ENCODE peak calls at places on chromosome X, in six cellular contexts. One of them, this sample, is unnamed.

GRCh38 chrX:154732421-154733071 is 18.3 kb downstream of the GAB3 start:
- DNase-seq in fibroblast of lung: peak; percentile 86
- DNase-seq in memory B cell: no peak
- DNase-seq in thoracic aorta: no peak
- DNase-seq in body of pancreas: no peak
- DNase-seq in NCI-H748 treated with DMSO at 0.1 percent for 48 hours: no peak
- DNase-seq in this sample: no peak

GRCh38 chrX:21978346-21978745 is 37.8 kb downstream of the SMS start:
- DNase-seq in fibroblast of lung: no peak
- DNase-seq in memory B cell: no peak
- DNase-seq in thoracic aorta: no peak
- DNase-seq in body of pancreas: no peak
- DNase-seq in NCI-H748 treated with DMSO at 0.1 percent for 48 hours: no peak
- DNase-seq in this sample: no peak

GRCh38 chrX:74540635-74541249 is 73.7 kb downstream of the RLIM start:
- DNase-seq in fibroblast of lung: no peak
- DNase-seq in memory B cell: no peak
- DNase-seq in thoracic aorta: no peak
- DNase-seq in body of pancreas: no peak
- DNase-seq in NCI-H748 treated with DMSO at 0.1 percent for 48 hours: no peak
- DNase-seq in this sample: no peak

GRCh38 chrX:53288173-53288572 is 6.8 kb upstream of the IQSEC2 start:
- DNase-seq in fibroblast of lung: peak; percentile 20
- DNase-seq in memory B cell: no peak
- DNase-seq in thoracic aorta: no peak
- DNase-seq in body of pancreas: peak; percentile 12
- DNase-seq in NCI-H748 treated with DMSO at 0.1 percent for 48 hours: no peak
- DNase-seq in this sample: no peak

GRCh38 chrX:66728818-66729271 is 90.0 kb upstream of the EDA2R start:
- DNase-seq in fibroblast of lung: peak; percentile 44
- DNase-seq in memory B cell: peak; percentile 15
- DNase-seq in thoracic aorta: peak; percentile 1
- DNase-seq in body of pancreas: peak; percentile 34
- DNase-seq in NCI-H748 treated with DMSO at 0.1 percent for 48 hours: peak; percentile 67
- DNase-seq in this sample: no peak

GRCh38 chrX:136750364-136750763 is 30.4 kb downstream of the ARHGEF6 start:
- DNase-seq in fibroblast of lung: peak; percentile 31
- DNase-seq in memory B cell: no peak
- DNase-seq in thoracic aorta: no peak
- DNase-seq in body of pancreas: no peak
- DNase-seq in NCI-H748 treated with DMSO at 0.1 percent for 48 hours: no peak
- DNase-seq in this sample: no peak

GRCh38 chrX:69503228-69503834 is 795 bp upstream of the NALF2 start:
- DNase-seq in fibroblast of lung: no peak
- DNase-seq in memory B cell: no peak
- DNase-seq in thoracic aorta: no peak
- DNase-seq in body of pancreas: no peak
- DNase-seq in NCI-H748 treated with DMSO at 0.1 percent for 48 hours: peak; percentile 45
- DNase-seq in this sample: no peak

GRCh38 chrX:86322913-86323312 is 174.7 kb downstream of the DACH2 start:
- DNase-seq in fibroblast of lung: no peak
- DNase-seq in memory B cell: no peak
- DNase-seq in thoracic aorta: no peak
- DNase-seq in body of pancreas: no peak
- DNase-seq in NCI-H748 treated with DMSO at 0.1 percent for 48 hours: no peak
- DNase-seq in this sample: no peak

GRCh38 chrX:138127314-138127713 is 561.4 kb downstream of the ZIC3 start:
- DNase-seq in fibroblast of lung: peak; percentile 59
- DNase-seq in memory B cell: no peak
- DNase-seq in thoracic aorta: no peak
- DNase-seq in body of pancreas: no peak
- DNase-seq in NCI-H748 treated with DMSO at 0.1 percent for 48 hours: no peak
- DNase-seq in this sample: no peak

GRCh38 chrX:124347242-124347641 is 879 bp downstream of the SH2D1A start:
- DNase-seq in fibroblast of lung: no peak
- DNase-seq in memory B cell: no peak
- DNase-seq in thoracic aorta: no peak
- DNase-seq in body of pancreas: no peak
- DNase-seq in NCI-H748 treated with DMSO at 0.1 percent for 48 hours: no peak
- DNase-seq in this sample: no peak

GRCh38 chrX:150464001-150464400 is 100.9 kb downstream of the MAMLD1 start:
- DNase-seq in fibroblast of lung: no peak
- DNase-seq in memory B cell: no peak
- DNase-seq in thoracic aorta: no peak
- DNase-seq in body of pancreas: no peak
- DNase-seq in NCI-H748 treated with DMSO at 0.1 percent for 48 hours: no peak
- DNase-seq in this sample: no peak

GRCh38 chrX:42149281-42149680 is 225.9 kb upstream of the CASK start:
- DNase-seq in fibroblast of lung: no peak
- DNase-seq in memory B cell: no peak
- DNase-seq in thoracic aorta: no peak
- DNase-seq in body of pancreas: no peak
- DNase-seq in NCI-H748 treated with DMSO at 0.1 percent for 48 hours: no peak
- DNase-seq in this sample: no peak